ENCODE peak calls at places on chromosomes 6 and 20, in six cellular contexts. One of them, this sample, is unnamed.

GRCh38 chr6:152673233-152673632 is 24.5 kb upstream of the MYCT1 start:
- DNase-seq in left cardiac atrium: no peak
- DNase-seq in NCI-H2029: no peak
- DNase-seq in activated CD8-positive, alpha-beta T cell treated with anti-CD3 and anti-CD28 coated beads for 36 hours: no peak
- DNase-seq in choroid plexus epithelial cell: no peak
- DNase-seq in Panc1: no peak
- DNase-seq in this sample: no peak

GRCh38 chr6:158717341-158718328 is 67.8 kb downstream of the SYTL3 start:
- DNase-seq in activated CD8-positive, alpha-beta T cell treated with anti-CD3 and anti-CD28 coated beads for 36 hours: no peak
- DNase-seq in Panc1: no peak
- DNase-seq in left cardiac atrium: no peak
- DNase-seq in NCI-H2029: no peak
- DNase-seq in choroid plexus epithelial cell: no peak
- DNase-seq in this sample: no peak

GRCh38 chr6:105642708-105643107 is 239.8 kb upstream of the PREP start:
- DNase-seq in activated CD8-positive, alpha-beta T cell treated with anti-CD3 and anti-CD28 coated beads for 36 hours: no peak
- DNase-seq in choroid plexus epithelial cell: peak
- DNase-seq in NCI-H2029: no peak
- DNase-seq in left cardiac atrium: no peak
- DNase-seq in Panc1: no peak
- DNase-seq in this sample: no peak

GRCh38 chr6:114762145-114762544 is 419.3 kb upstream of the HS3ST5 start:
- DNase-seq in choroid plexus epithelial cell: no peak
- DNase-seq in Panc1: no peak
- DNase-seq in activated CD8-positive, alpha-beta T cell treated with anti-CD3 and anti-CD28 coated beads for 36 hours: no peak
- DNase-seq in left cardiac atrium: no peak
- DNase-seq in NCI-H2029: no peak
- DNase-seq in this sample: no peak

GRCh38 chr6:53818845-53819609 is 24.2 kb downstream of the LRRC1 start:
- DNase-seq in choroid plexus epithelial cell: no peak
- DNase-seq in Panc1: no peak
- DNase-seq in left cardiac atrium: no peak
- DNase-seq in NCI-H2029: no peak
- DNase-seq in activated CD8-positive, alpha-beta T cell treated with anti-CD3 and anti-CD28 coated beads for 36 hours: no peak
- DNase-seq in this sample: no peak

GRCh38 chr6:16305788-16306187 is 67.4 kb downstream of the GMPR start:
- DNase-seq in left cardiac atrium: no peak
- DNase-seq in Panc1: no peak
- DNase-seq in NCI-H2029: no peak
- DNase-seq in activated CD8-positive, alpha-beta T cell treated with anti-CD3 and anti-CD28 coated beads for 36 hours: no peak
- DNase-seq in choroid plexus epithelial cell: no peak
- DNase-seq in this sample: no peak

GRCh38 chr6:107657755-107658461 is 166.2 kb downstream of the SCML4 start:
- DNase-seq in choroid plexus epithelial cell: peak
- DNase-seq in Panc1: peak
- DNase-seq in NCI-H2029: peak
- DNase-seq in activated CD8-positive, alpha-beta T cell treated with anti-CD3 and anti-CD28 coated beads for 36 hours: peak
- DNase-seq in left cardiac atrium: peak
- DNase-seq in this sample: peak

GRCh38 chr6:107977283-107977682 is 19.3 kb upstream of the SEC63 start:
- DNase-seq in choroid plexus epithelial cell: peak
- DNase-seq in NCI-H2029: no peak
- DNase-seq in left cardiac atrium: no peak
- DNase-seq in Panc1: no peak
- DNase-seq in activated CD8-positive, alpha-beta T cell treated with anti-CD3 and anti-CD28 coated beads for 36 hours: no peak
- DNase-seq in this sample: no peak

GRCh38 chr6:104477569-104477968 is 382.1 kb downstream of the HACE1 start:
- DNase-seq in NCI-H2029: no peak
- DNase-seq in left cardiac atrium: no peak
- DNase-seq in activated CD8-positive, alpha-beta T cell treated with anti-CD3 and anti-CD28 coated beads for 36 hours: no peak
- DNase-seq in Panc1: no peak
- DNase-seq in choroid plexus epithelial cell: no peak
- DNase-seq in this sample: no peak

GRCh38 chr6:47047479-47048411 is 5.6 kb upstream of the ADGRF1 start:
- DNase-seq in left cardiac atrium: peak
- DNase-seq in Panc1: peak
- DNase-seq in choroid plexus epithelial cell: peak
- DNase-seq in NCI-H2029: peak
- DNase-seq in activated CD8-positive, alpha-beta T cell treated with anti-CD3 and anti-CD28 coated beads for 36 hours: peak
- DNase-seq in this sample: no peak

GRCh38 chr20:43940518-43941225 is 26.0 kb downstream of the TOX2 start:
- DNase-seq in Panc1: no peak
- DNase-seq in choroid plexus epithelial cell: no peak
- DNase-seq in left cardiac atrium: no peak
- DNase-seq in NCI-H2029: no peak
- DNase-seq in activated CD8-positive, alpha-beta T cell treated with anti-CD3 and anti-CD28 coated beads for 36 hours: no peak
- DNase-seq in this sample: no peak

GRCh38 chr20:59395729-59396128 is 95.3 kb downstream of the EDN3 start:
- DNase-seq in left cardiac atrium: no peak
- DNase-seq in Panc1: no peak
- DNase-seq in NCI-H2029: no peak
- DNase-seq in activated CD8-positive, alpha-beta T cell treated with anti-CD3 and anti-CD28 coated beads for 36 hours: no peak
- DNase-seq in choroid plexus epithelial cell: no peak
- DNase-seq in this sample: no peak

GRCh38 chr6:100171533-100172321 is 177.7 kb upstream of the MCHR2 start:
- DNase-seq in Panc1: no peak
- DNase-seq in left cardiac atrium: no peak
- DNase-seq in NCI-H2029: no peak
- DNase-seq in activated CD8-positive, alpha-beta T cell treated with anti-CD3 and anti-CD28 coated beads for 36 hours: peak
- DNase-seq in choroid plexus epithelial cell: peak
- DNase-seq in this sample: no peak

GRCh38 chr6:155116571-155116910 is 121.4 kb downstream of the TIAM2 start:
- DNase-seq in NCI-H2029: no peak
- DNase-seq in Panc1: no peak
- DNase-seq in choroid plexus epithelial cell: no peak
- DNase-seq in activated CD8-positive, alpha-beta T cell treated with anti-CD3 and anti-CD28 coated beads for 36 hours: no peak
- DNase-seq in left cardiac atrium: no peak
- DNase-seq in this sample: no peak

GRCh38 chr20:37277253-37277593 is 12.2 kb upstream of the MANBAL start:
- DNase-seq in NCI-H2029: no peak
- DNase-seq in Panc1: no peak
- DNase-seq in activated CD8-positive, alpha-beta T cell treated with anti-CD3 and anti-CD28 coated beads for 36 hours: no peak
- DNase-seq in left cardiac atrium: no peak
- DNase-seq in choroid plexus epithelial cell: no peak
- DNase-seq in this sample: no peak

GRCh38 chr6:38570750-38571149 is 69.0 kb downstream of the BTBD9 start:
- DNase-seq in Panc1: no peak
- DNase-seq in choroid plexus epithelial cell: peak
- DNase-seq in NCI-H2029: no peak
- DNase-seq in left cardiac atrium: no peak
- DNase-seq in activated CD8-positive, alpha-beta T cell treated with anti-CD3 and anti-CD28 coated beads for 36 hours: no peak
- DNase-seq in this sample: no peak

GRCh38 chr6:158672726-158673125 is 22.9 kb downstream of the SYTL3 start:
- DNase-seq in activated CD8-positive, alpha-beta T cell treated with anti-CD3 and anti-CD28 coated beads for 36 hours: no peak
- DNase-seq in choroid plexus epithelial cell: no peak
- DNase-seq in Panc1: no peak
- DNase-seq in NCI-H2029: no peak
- DNase-seq in left cardiac atrium: no peak
- DNase-seq in this sample: no peak

GRCh38 chr6:46777476-46778346 is 15.5 kb upstream of the MEP1A start:
- DNase-seq in choroid plexus epithelial cell: no peak
- DNase-seq in Panc1: no peak
- DNase-seq in activated CD8-positive, alpha-beta T cell treated with anti-CD3 and anti-CD28 coated beads for 36 hours: no peak
- DNase-seq in left cardiac atrium: no peak
- DNase-seq in NCI-H2029: no peak
- DNase-seq in this sample: no peak

GRCh38 chr20:36754656-36755222 is 8.8 kb upstream of the NDRG3 start:
- DNase-seq in Panc1: peak
- DNase-seq in choroid plexus epithelial cell: peak
- DNase-seq in NCI-H2029: peak
- DNase-seq in left cardiac atrium: no peak
- DNase-seq in activated CD8-positive, alpha-beta T cell treated with anti-CD3 and anti-CD28 coated beads for 36 hours: peak
- DNase-seq in this sample: no peak

GRCh38 chr6:47203968-47204611 is 105.6 kb downstream of the TNFRSF21 start:
- DNase-seq in left cardiac atrium: no peak
- DNase-seq in choroid plexus epithelial cell: no peak
- DNase-seq in NCI-H2029: no peak
- DNase-seq in Panc1: no peak
- DNase-seq in activated CD8-positive, alpha-beta T cell treated with anti-CD3 and anti-CD28 coated beads for 36 hours: no peak
- DNase-seq in this sample: no peak

GRCh38 chr6:82144007-82144851 is 103.3 kb downstream of the IBTK start:
- DNase-seq in left cardiac atrium: peak
- DNase-seq in NCI-H2029: no peak
- DNase-seq in Panc1: peak
- DNase-seq in choroid plexus epithelial cell: peak
- DNase-seq in activated CD8-positive, alpha-beta T cell treated with anti-CD3 and anti-CD28 coated beads for 36 hours: no peak
- DNase-seq in this sample: peak

GRCh38 chr6:90460067-90460466 is 126.8 kb downstream of the MAP3K7 start:
- DNase-seq in activated CD8-positive, alpha-beta T cell treated with anti-CD3 and anti-CD28 coated beads for 36 hours: peak
- DNase-seq in left cardiac atrium: no peak
- DNase-seq in choroid plexus epithelial cell: no peak
- DNase-seq in Panc1: no peak
- DNase-seq in NCI-H2029: no peak
- DNase-seq in this sample: no peak

GRCh38 chr6:82030761-82031160 is 216.8 kb downstream of the IBTK start:
- DNase-seq in choroid plexus epithelial cell: no peak
- DNase-seq in NCI-H2029: no peak
- DNase-seq in activated CD8-positive, alpha-beta T cell treated with anti-CD3 and anti-CD28 coated beads for 36 hours: no peak
- DNase-seq in Panc1: no peak
- DNase-seq in left cardiac atrium: no peak
- DNase-seq in this sample: no peak

GRCh38 chr6:16704706-16705402 is 56.4 kb downstream of the ATXN1 start:
- DNase-seq in NCI-H2029: no peak
- DNase-seq in left cardiac atrium: no peak
- DNase-seq in choroid plexus epithelial cell: peak
- DNase-seq in Panc1: no peak
- DNase-seq in activated CD8-positive, alpha-beta T cell treated with anti-CD3 and anti-CD28 coated beads for 36 hours: peak
- DNase-seq in this sample: no peak

GRCh38 chr6:84867521-84867920 is 103.1 kb upstream of the TBX18 start:
- DNase-seq in Panc1: no peak
- DNase-seq in left cardiac atrium: no peak
- DNase-seq in NCI-H2029: no peak
- DNase-seq in activated CD8-positive, alpha-beta T cell treated with anti-CD3 and anti-CD28 coated beads for 36 hours: no peak
- DNase-seq in choroid plexus epithelial cell: peak
- DNase-seq in this sample: no peak

GRCh38 chr6:99002826-99003225 is 55.1 kb upstream of the FBXL4 start:
- DNase-seq in left cardiac atrium: no peak
- DNase-seq in Panc1: no peak
- DNase-seq in NCI-H2029: peak
- DNase-seq in choroid plexus epithelial cell: peak
- DNase-seq in activated CD8-positive, alpha-beta T cell treated with anti-CD3 and anti-CD28 coated beads for 36 hours: no peak
- DNase-seq in this sample: no peak

GRCh38 chr6:117110146-117110545 is 155.2 kb upstream of the VGLL2 start:
- DNase-seq in NCI-H2029: no peak
- DNase-seq in left cardiac atrium: no peak
- DNase-seq in Panc1: no peak
- DNase-seq in choroid plexus epithelial cell: no peak
- DNase-seq in activated CD8-positive, alpha-beta T cell treated with anti-CD3 and anti-CD28 coated beads for 36 hours: no peak
- DNase-seq in this sample: no peak

GRCh38 chr6:152605342-152605741 is 31.8 kb downstream of the SYNE1 start:
- DNase-seq in choroid plexus epithelial cell: peak
- DNase-seq in NCI-H2029: no peak
- DNase-seq in activated CD8-positive, alpha-beta T cell treated with anti-CD3 and anti-CD28 coated beads for 36 hours: no peak
- DNase-seq in left cardiac atrium: no peak
- DNase-seq in Panc1: no peak
- DNase-seq in this sample: no peak

GRCh38 chr6:131754715-131755567 is 44.1 kb upstream of the CTAGE9 start:
- DNase-seq in left cardiac atrium: no peak
- DNase-seq in choroid plexus epithelial cell: no peak
- DNase-seq in NCI-H2029: no peak
- DNase-seq in Panc1: peak
- DNase-seq in activated CD8-positive, alpha-beta T cell treated with anti-CD3 and anti-CD28 coated beads for 36 hours: no peak
- DNase-seq in this sample: no peak

GRCh38 chr20:62685781-62686555 is 22.7 kb upstream of the NTSR1 start:
- DNase-seq in left cardiac atrium: no peak
- DNase-seq in Panc1: no peak
- DNase-seq in activated CD8-positive, alpha-beta T cell treated with anti-CD3 and anti-CD28 coated beads for 36 hours: peak
- DNase-seq in choroid plexus epithelial cell: no peak
- DNase-seq in NCI-H2029: peak
- DNase-seq in this sample: no peak

GRCh38 chr6:136782021-136782770 is 10.1 kb downstream of the MAP3K5 start:
- DNase-seq in Panc1: no peak
- DNase-seq in left cardiac atrium: no peak
- DNase-seq in activated CD8-positive, alpha-beta T cell treated with anti-CD3 and anti-CD28 coated beads for 36 hours: no peak
- DNase-seq in NCI-H2029: no peak
- DNase-seq in choroid plexus epithelial cell: peak
- DNase-seq in this sample: no peak

GRCh38 chr20:61572312-61572711 is 320.3 kb downstream of the CDH4 start:
- DNase-seq in left cardiac atrium: no peak
- DNase-seq in NCI-H2029: no peak
- DNase-seq in Panc1: no peak
- DNase-seq in choroid plexus epithelial cell: no peak
- DNase-seq in activated CD8-positive, alpha-beta T cell treated with anti-CD3 and anti-CD28 coated beads for 36 hours: no peak
- DNase-seq in this sample: no peak

GRCh38 chr20:64074963-64075362 is 4.4 kb downstream of the RGS19 start:
- DNase-seq in choroid plexus epithelial cell: no peak
- DNase-seq in left cardiac atrium: no peak
- DNase-seq in Panc1: no peak
- DNase-seq in NCI-H2029: no peak
- DNase-seq in activated CD8-positive, alpha-beta T cell treated with anti-CD3 and anti-CD28 coated beads for 36 hours: no peak
- DNase-seq in this sample: no peak

GRCh38 chr6:143406673-143407072 is 43.8 kb downstream of the ADAT2 start:
- DNase-seq in Panc1: no peak
- DNase-seq in left cardiac atrium: no peak
- DNase-seq in choroid plexus epithelial cell: no peak
- DNase-seq in activated CD8-positive, alpha-beta T cell treated with anti-CD3 and anti-CD28 coated beads for 36 hours: no peak
- DNase-seq in NCI-H2029: no peak
- DNase-seq in this sample: no peak

GRCh38 chr20:366042-366718 is 14.4 kb upstream of the TRIB3 start:
- DNase-seq in left cardiac atrium: no peak
- DNase-seq in choroid plexus epithelial cell: no peak
- DNase-seq in activated CD8-positive, alpha-beta T cell treated with anti-CD3 and anti-CD28 coated beads for 36 hours: no peak
- DNase-seq in NCI-H2029: no peak
- DNase-seq in Panc1: no peak
- DNase-seq in this sample: no peak

GRCh38 chr6:82270791-82271392 is 23.3 kb upstream of the IBTK start:
- DNase-seq in activated CD8-positive, alpha-beta T cell treated with anti-CD3 and anti-CD28 coated beads for 36 hours: no peak
- DNase-seq in left cardiac atrium: no peak
- DNase-seq in Panc1: no peak
- DNase-seq in choroid plexus epithelial cell: peak
- DNase-seq in NCI-H2029: peak
- DNase-seq in this sample: no peak

GRCh38 chr20:44235702-44236101 is 11.4 kb upstream of the GDAP1L1 start:
- DNase-seq in choroid plexus epithelial cell: no peak
- DNase-seq in Panc1: no peak
- DNase-seq in activated CD8-positive, alpha-beta T cell treated with anti-CD3 and anti-CD28 coated beads for 36 hours: no peak
- DNase-seq in NCI-H2029: no peak
- DNase-seq in left cardiac atrium: no peak
- DNase-seq in this sample: no peak

GRCh38 chr6:88177961-88178464 is 11.9 kb upstream of the CNR1 start:
- DNase-seq in activated CD8-positive, alpha-beta T cell treated with anti-CD3 and anti-CD28 coated beads for 36 hours: no peak
- DNase-seq in Panc1: no peak
- DNase-seq in NCI-H2029: no peak
- DNase-seq in choroid plexus epithelial cell: peak
- DNase-seq in left cardiac atrium: no peak
- DNase-seq in this sample: no peak

This sample was measured in psoas muscle.